ENCODE peak calls at places on chromosomes 13 and 19, in seven cellular contexts. Z is fibroblast of the aortic adventitia; O is CD8-positive, alpha-beta T cell; A is colonic mucosa; W is ovary; R is transverse colon; U is AG04450. D is an unnamed sample.

GRCh38 chr19:3480383-3481091 is at the start of gene SMIM24:
- DNase-seq in Z (no peak), O (no peak), A (peak; percentile 84), W (no peak), R (peak; percentile 73), U (no peak), D (no peak)

GRCh38 chr13:23673354-23673753 is 103.1 kb downstream of the TNFRSF19 start:
- DNase-seq in Z (peak; percentile 95), O (no peak), A (no peak), W (no peak), R (no peak), U (peak; percentile 95), D (peak; percentile 47)

GRCh38 chr19:2259331-2259730 is 3.1 kb upstream of the JSRP1 start:
- DNase-seq in Z (no peak), O (no peak), A (no peak), W (no peak), R (no peak), U (no peak), D (no peak)

GRCh38 chr13:60838581-60838980 is 441.6 kb downstream of the TDRD3 start:
- DNase-seq in Z (peak; percentile 0), O (no peak), A (no peak), W (no peak), R (no peak), U (no peak), D (no peak)

GRCh38 chr19:45130888-45131615 is 29.7 kb downstream of the NKPD1 start:
- DNase-seq in Z (no peak), O (no peak), A (no peak), W (no peak), R (no peak), U (no peak), D (no peak)

GRCh38 chr13:53637971-53638547 is 609.4 kb downstream of the OLFM4 start:
- DNase-seq in Z (no peak), O (no peak), A (no peak), W (no peak), R (no peak), U (no peak), D (no peak)

GRCh38 chr13:50989476-50989875 is 79.9 kb downstream of the RNASEH2B start:
- DNase-seq in Z (no peak), O (no peak), A (no peak), W (peak; percentile 37), R (no peak), U (no peak), D (no peak)

GRCh38 chr13:112616586-112617381 is 28.8 kb upstream of the TUBGCP3 start:
- DNase-seq in Z (peak; percentile 63), O (no peak), A (peak; percentile 27), W (no peak), R (no peak), U (no peak), D (no peak)

GRCh38 chr13:88472316-88472715 is 801.1 kb downstream of the SLITRK5 start:
- DNase-seq in Z (no peak), O (no peak), A (no peak), W (no peak), R (no peak), U (no peak), D (no peak)

GRCh38 chr13:45781553-45782326 is 69.8 kb downstream of the SIAH3 start:
- DNase-seq in Z (peak; percentile 22), O (no peak), A (peak; percentile 44), W (peak; percentile 12), R (peak; percentile 50), U (no peak), D (no peak)

GRCh38 chr13:104773775-104774174 is 1707.6 kb upstream of the SLC10A2 start:
- DNase-seq in Z (peak; percentile 10), O (no peak), A (no peak), W (no peak), R (no peak), U (peak; percentile 21), D (no peak)

GRCh38 chr13:31477961-31478360 is 261.4 kb upstream of the RXFP2 start:
- DNase-seq in Z (peak; percentile 59), O (no peak), A (no peak), W (no peak), R (no peak), U (no peak), D (peak; percentile 48)

GRCh38 chr19:46624958-46625661 is at the start of gene PTGIR:
- DNase-seq in Z (peak; percentile 92), O (no peak), A (peak; percentile 59), W (no peak), R (peak; percentile 52), U (no peak), D (peak; percentile 46)

GRCh38 chr13:88068975-88069374 is 397.8 kb downstream of the SLITRK5 start:
- DNase-seq in Z (no peak), O (no peak), A (no peak), W (no peak), R (no peak), U (no peak), D (no peak)

GRCh38 chr13:73765651-73766384 is 368.4 kb downstream of the KLF12 start:
- DNase-seq in Z (peak; percentile 68), O (peak; percentile 77), A (peak; percentile 91), W (peak; percentile 90), R (peak; percentile 81), U (no peak), D (peak; percentile 30)

GRCh38 chr13:86572115-86572514 is 772.9 kb upstream of the SLITRK6 start:
- DNase-seq in Z (peak; percentile 35), O (no peak), A (no peak), W (no peak), R (no peak), U (peak; percentile 21), D (no peak)

DNA sequence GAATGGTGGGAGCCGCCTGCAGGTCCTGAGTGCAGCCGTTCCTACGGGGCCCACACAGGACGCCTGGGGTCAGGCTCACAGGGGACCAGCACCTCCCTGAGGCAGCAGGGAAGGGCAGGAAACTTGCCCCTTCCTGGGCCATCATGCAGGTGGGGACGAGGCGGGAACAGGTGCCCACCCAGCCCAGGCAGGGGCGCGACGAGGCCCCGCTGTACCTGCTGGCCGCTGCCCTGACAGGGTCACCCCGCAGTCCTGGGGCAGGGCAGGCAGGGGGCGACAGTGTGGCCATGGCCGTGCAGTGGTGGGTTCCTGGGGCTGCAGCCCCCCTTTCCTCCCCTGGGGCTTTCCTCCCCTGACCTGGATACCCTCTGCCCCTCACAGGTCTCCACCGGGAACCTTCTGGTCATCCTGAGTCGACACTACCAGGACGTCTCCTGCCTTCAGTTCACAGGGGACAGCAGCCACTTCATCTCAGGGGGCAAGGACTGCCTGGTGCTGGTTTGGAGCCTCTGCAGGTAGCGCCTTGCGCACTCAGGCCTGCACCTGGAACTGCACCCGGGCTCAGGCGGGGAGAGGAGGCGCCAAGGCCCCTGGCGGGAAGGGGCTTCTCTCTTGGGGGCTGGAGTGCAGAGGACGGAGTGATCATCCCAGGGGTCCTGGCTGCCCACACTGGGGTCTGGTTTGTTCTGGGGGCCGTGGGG is 5.4 kb downstream of the WDR18 start:
- DNase-seq in Z (no peak), O (no peak), A (no peak), W (no peak), R (no peak), U (no peak), D (no peak)
- TF ChIP-seq CTCF in Z (peak; percentile 20), O (no peak), A (no peak), W (no peak), R (no peak), U (peak; percentile 29), D (peak; percentile 30)

GRCh38 chr19:54158812-54159351 is 639 bp downstream of the LENG1 start:
- DNase-seq in Z (peak; percentile 27), O (no peak), A (no peak), W (no peak), R (no peak), U (no peak), D (no peak)
- H3K4me3 ChIP-seq in Z (peak overlapping the region; percentile 94), O (peak overlapping the region; percentile 75), A (peak overlapping the region; percentile 56), W (peak overlapping the region; percentile 86), R (peak overlapping the region; percentile 48), U (peak overlapping the region; percentile 97), D (peak overlapping the region; percentile 74)

GRCh38 chr19:51402117-51402516 is 11.7 kb upstream of the C19orf84 start:
- DNase-seq in Z (no peak), O (no peak), A (no peak), W (no peak), R (no peak), U (no peak), D (no peak)

GRCh38 chr19:51410950-51411748 is 6.3 kb downstream of the SIGLEC10 start:
- DNase-seq in Z (no peak), O (no peak), A (no peak), W (no peak), R (no peak), U (no peak), D (no peak)

DNA sequence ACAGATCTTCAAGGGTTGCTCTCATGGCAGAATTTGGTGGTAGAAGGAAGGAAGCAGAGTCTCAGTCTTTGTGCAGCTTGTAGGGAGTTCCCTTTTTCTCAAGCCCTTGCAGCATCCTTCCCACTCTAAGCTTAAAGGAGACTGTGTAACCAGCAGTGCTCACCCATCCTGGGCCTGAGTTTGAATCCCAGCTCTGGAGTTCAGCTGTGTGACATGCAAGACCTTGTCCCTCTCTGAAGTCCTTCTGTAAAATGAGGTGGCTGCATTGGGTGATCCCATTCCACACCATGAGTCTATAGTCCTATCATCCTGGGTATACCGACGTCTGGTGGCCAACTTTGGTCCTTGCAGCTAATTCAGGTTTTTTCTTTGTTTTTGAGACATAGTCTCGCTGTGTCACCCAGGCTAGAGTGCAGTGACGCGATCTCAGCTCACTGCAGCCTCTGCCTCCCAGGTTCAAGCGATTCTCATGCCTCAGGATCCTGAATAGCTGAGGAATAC is 9.8 kb downstream of the SIGLEC10 start:
- DNase-seq in Z (peak; percentile 22), O (peak; percentile 12), A (no peak), W (no peak), R (peak; percentile 37), U (no peak), D (no peak)
- TF ChIP-seq CTCF in Z (peak; percentile 52), O (peak; percentile 45), A (peak; percentile 43), W (peak; percentile 34), R (peak; percentile 46), U (peak; percentile 60), D (peak; percentile 23)

GRCh38 chr13:98174995-98175394 is 2.1 kb downstream of the RNF113B start:
- DNase-seq in Z (no peak), O (no peak), A (no peak), W (no peak), R (no peak), U (no peak), D (no peak)

GRCh38 chr13:98174321-98174720 is 2.7 kb downstream of the RNF113B start:
- DNase-seq in Z (peak; percentile 43), O (no peak), A (no peak), W (no peak), R (no peak), U (no peak), D (no peak)

GRCh38 chr13:98171806-98172569 is 5.1 kb downstream of the RNF113B start:
- DNase-seq in Z (peak; percentile 50), O (no peak), A (no peak), W (no peak), R (no peak), U (no peak), D (no peak)

GRCh38 chr13:98172570-98173405 is 4.3 kb downstream of the RNF113B start:
- DNase-seq in Z (peak; percentile 41), O (no peak), A (no peak), W (no peak), R (no peak), U (no peak), D (no peak)

DNA sequence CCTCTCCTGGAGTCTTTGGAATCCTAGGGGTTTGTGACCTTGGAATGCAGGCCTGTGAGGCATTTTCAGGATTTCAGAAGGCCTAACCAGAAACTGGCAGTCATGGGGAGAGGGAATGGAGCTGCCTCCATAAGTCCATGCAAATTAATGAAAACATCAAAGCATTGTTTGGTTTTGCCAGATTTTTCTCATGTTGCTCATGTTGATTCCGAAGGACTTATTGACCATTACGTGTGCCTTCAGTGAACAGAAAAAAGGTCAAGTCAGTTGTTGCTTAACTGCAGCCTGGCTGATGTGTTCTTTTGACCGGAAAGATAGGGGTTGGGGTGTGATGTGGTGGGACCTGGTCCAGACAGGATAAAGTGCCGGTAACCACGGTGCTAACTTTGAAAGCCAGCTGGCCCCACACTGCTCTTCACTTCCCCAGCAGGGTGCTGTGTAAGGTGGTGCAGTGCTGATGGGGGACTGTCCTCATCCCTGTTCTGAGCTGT is 3.6 kb downstream of the RNF113B start:
- DNase-seq in Z (peak; percentile 90), O (no peak), A (no peak), W (peak; percentile 41), R (peak; percentile 15), U (peak; percentile 95), D (peak; percentile 44)
- H3K4me3 ChIP-seq in Z (no peak overlapping the region), O (no peak overlapping the region), A (no peak overlapping the region), W (no peak overlapping the region), R (no peak overlapping the region), U (peak overlapping the region; percentile 8), D (no peak overlapping the region)

D was measured in HFF-Myc.